ENCODE peak calls at places on chromosomes 11 and 22, in four cellular contexts. One of them, this sample, is unnamed.

GRCh38 chr11:42315846-42316245 is 856.4 kb upstream of the LRRC4C start:
- DNase-seq in ovary: no peak
- DNase-seq in fibroblast of lung: no peak
- DNase-seq in heart left ventricle: no peak
- DNase-seq in this sample: no peak

GRCh38 chr11:103842795-103843194 is 193.6 kb upstream of the DDI1 start:
- DNase-seq in ovary: no peak
- DNase-seq in fibroblast of lung: peak; percentile 66
- DNase-seq in heart left ventricle: no peak
- DNase-seq in this sample: no peak

GRCh38 chr11:17985517-17985916 is 27.3 kb downstream of the SERGEF start:
- DNase-seq in ovary: no peak
- DNase-seq in fibroblast of lung: no peak
- DNase-seq in heart left ventricle: no peak
- DNase-seq in this sample: no peak

GRCh38 chr11:64804346-64805210 is 1.6 kb upstream of the MAP4K2 start:
- DNase-seq in ovary: peak; percentile 53
- DNase-seq in fibroblast of lung: no peak
- DNase-seq in heart left ventricle: peak; percentile 13
- DNase-seq in this sample: no peak

GRCh38 chr22:18088825-18089568 is 11.2 kb downstream of the PEX26 start:
- DNase-seq in ovary: no peak
- DNase-seq in fibroblast of lung: no peak
- DNase-seq in heart left ventricle: no peak
- DNase-seq in this sample: peak; percentile 66

GRCh38 chr11:9657531-9657930 is 6.3 kb upstream of the SWAP70 start:
- DNase-seq in ovary: no peak
- DNase-seq in fibroblast of lung: no peak
- DNase-seq in heart left ventricle: no peak
- DNase-seq in this sample: no peak

GRCh38 chr11:80587906-80588305 is 1147.1 kb upstream of the TENM4 start:
- DNase-seq in ovary: no peak
- DNase-seq in fibroblast of lung: no peak
- DNase-seq in heart left ventricle: no peak
- DNase-seq in this sample: no peak

GRCh38 chr22:20571531-20572007 is 64.2 kb downstream of the MED15 start:
- DNase-seq in ovary: no peak
- DNase-seq in fibroblast of lung: peak; percentile 32
- DNase-seq in heart left ventricle: no peak
- DNase-seq in this sample: peak; percentile 74

GRCh38 chr22:45904236-45904635 is 72.7 kb downstream of the WNT7B start:
- DNase-seq in ovary: no peak
- DNase-seq in fibroblast of lung: no peak
- DNase-seq in heart left ventricle: no peak
- DNase-seq in this sample: no peak
- H3K27me3 ChIP-seq in ovary: no peaks in the 10 kb centered on the region
- H3K27me3 ChIP-seq in fibroblast of lung: peaks cover 14% of the 10 kb centered on the region
- H3K27me3 ChIP-seq in heart left ventricle: peaks cover 9% of the 10 kb centered on the region
- H3K27me3 ChIP-seq in this sample: peaks cover 5% of the 10 kb centered on the region

GRCh38 chr22:32850591-32851517 is 49.3 kb downstream of the TIMP3 start:
- DNase-seq in ovary: peak; percentile 93
- DNase-seq in fibroblast of lung: peak; percentile 63
- DNase-seq in heart left ventricle: peak; percentile 72
- DNase-seq in this sample: peak; percentile 82

GRCh38 chr22:32850157-32850556 is 48.7 kb downstream of the TIMP3 start:
- DNase-seq in ovary: no peak
- DNase-seq in fibroblast of lung: no peak
- DNase-seq in heart left ventricle: no peak
- DNase-seq in this sample: no peak

GRCh38 chr22:32847067-32847491 is 45.6 kb downstream of the TIMP3 start:
- DNase-seq in ovary: peak; percentile 52
- DNase-seq in fibroblast of lung: no peak
- DNase-seq in heart left ventricle: peak; percentile 62
- DNase-seq in this sample: no peak

GRCh38 chr22:32849501-32849900 is 48.0 kb downstream of the TIMP3 start:
- DNase-seq in ovary: no peak
- DNase-seq in fibroblast of lung: no peak
- DNase-seq in heart left ventricle: no peak
- DNase-seq in this sample: no peak

DNA sequence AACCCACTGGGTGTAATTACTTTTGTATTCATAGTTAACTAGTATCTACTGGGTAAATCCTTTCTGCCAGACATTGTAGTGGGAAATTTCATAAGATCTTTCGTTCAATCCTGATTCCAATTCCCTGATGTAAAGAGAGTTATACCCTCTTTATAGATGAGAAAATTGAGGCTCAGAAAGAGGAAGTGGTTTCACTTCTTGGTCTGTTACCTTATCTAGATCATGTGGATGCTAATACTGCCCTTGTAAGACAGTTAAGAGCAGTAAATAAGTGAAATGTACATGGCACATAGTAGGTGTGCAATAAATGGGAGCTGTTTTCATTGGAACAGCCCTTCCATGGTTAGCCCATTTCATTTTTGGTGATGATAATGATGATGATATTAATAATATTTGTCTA is 46.7 kb downstream of the TIMP3 start:
- DNase-seq in ovary: no peak
- DNase-seq in fibroblast of lung: no peak
- DNase-seq in heart left ventricle: no peak
- DNase-seq in this sample: no peak
- H3K36me3 ChIP-seq in ovary: no peaks in the 10 kb centered on the region
- H3K36me3 ChIP-seq in fibroblast of lung: peaks cover 4% of the 10 kb centered on the region
- H3K36me3 ChIP-seq in heart left ventricle: peaks cover 31% of the 10 kb centered on the region
- H3K36me3 ChIP-seq in this sample: no peaks in the 10 kb centered on the region

GRCh38 chr11:128903248-128904041 is 12.3 kb downstream of the KCNJ5 start:
- DNase-seq in ovary: no peak
- DNase-seq in fibroblast of lung: no peak
- DNase-seq in heart left ventricle: peak; percentile 50
- DNase-seq in this sample: peak; percentile 25
- H3K27me3 ChIP-seq in ovary: no peaks in the 10 kb centered on the region
- H3K27me3 ChIP-seq in fibroblast of lung: no peaks in the 10 kb centered on the region
- H3K27me3 ChIP-seq in heart left ventricle: no peaks in the 10 kb centered on the region
- H3K27me3 ChIP-seq in this sample: peaks cover 31% of the 10 kb centered on the region

DNA sequence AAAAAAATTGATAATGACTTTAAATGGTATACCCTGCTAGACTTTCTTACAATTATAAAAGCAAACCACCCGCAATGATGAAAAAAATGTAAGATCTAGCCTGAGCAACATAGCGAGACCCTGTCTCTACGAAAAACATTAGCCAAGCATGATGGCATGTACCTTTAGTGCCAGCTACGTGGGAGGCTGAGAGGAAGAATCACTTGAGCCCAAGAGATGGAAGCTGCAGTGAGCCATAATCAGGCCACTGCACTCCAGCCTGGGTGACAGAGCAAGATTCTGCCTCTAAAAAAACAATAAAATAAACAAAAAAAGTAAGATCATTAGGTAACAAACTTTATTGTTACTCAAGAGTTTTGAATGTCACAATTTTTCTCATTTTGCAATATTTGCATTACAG is 39.2 kb downstream of the KMT5B start:
- DNase-seq in ovary: no peak
- DNase-seq in fibroblast of lung: no peak
- DNase-seq in heart left ventricle: no peak
- DNase-seq in this sample: no peak
- H3K36me3 ChIP-seq in ovary: no peaks in the 10 kb centered on the region
- H3K36me3 ChIP-seq in fibroblast of lung: peaks cover 15% of the 10 kb centered on the region
- H3K36me3 ChIP-seq in heart left ventricle: peaks cover 100% of the 10 kb centered on the region
- H3K36me3 ChIP-seq in this sample: peaks cover 17% of the 10 kb centered on the region

DNA sequence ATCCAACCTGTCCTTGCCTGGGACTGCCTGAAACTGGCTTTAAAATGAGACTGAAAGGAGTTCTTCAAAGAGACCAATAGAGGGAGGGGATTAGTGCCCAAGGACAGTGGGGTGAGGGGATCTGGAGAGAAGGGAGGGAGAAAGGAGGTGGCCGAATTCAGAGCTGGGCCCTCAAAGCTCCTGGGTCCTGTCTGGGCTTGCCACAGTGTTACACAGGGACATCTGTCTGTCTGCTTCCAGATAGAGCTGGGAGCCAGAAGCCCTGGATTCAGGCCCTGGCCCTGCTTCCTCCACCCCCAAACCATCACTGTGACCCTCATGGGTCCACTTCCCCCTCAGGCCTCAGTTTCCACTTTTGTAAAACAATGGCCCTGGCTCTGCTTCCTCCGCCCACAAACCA is 3.6 kb downstream of the KCNJ4 start:
- DNase-seq in ovary: no peak
- DNase-seq in fibroblast of lung: no peak
- DNase-seq in heart left ventricle: no peak
- DNase-seq in this sample: no peak
- H3K27me3 ChIP-seq in ovary: peaks cover 3% of the 10 kb centered on the region
- H3K27me3 ChIP-seq in fibroblast of lung: peaks cover 37% of the 10 kb centered on the region
- H3K27me3 ChIP-seq in heart left ventricle: peaks cover 54% of the 10 kb centered on the region
- H3K27me3 ChIP-seq in this sample: peaks cover 19% of the 10 kb centered on the region

DNA sequence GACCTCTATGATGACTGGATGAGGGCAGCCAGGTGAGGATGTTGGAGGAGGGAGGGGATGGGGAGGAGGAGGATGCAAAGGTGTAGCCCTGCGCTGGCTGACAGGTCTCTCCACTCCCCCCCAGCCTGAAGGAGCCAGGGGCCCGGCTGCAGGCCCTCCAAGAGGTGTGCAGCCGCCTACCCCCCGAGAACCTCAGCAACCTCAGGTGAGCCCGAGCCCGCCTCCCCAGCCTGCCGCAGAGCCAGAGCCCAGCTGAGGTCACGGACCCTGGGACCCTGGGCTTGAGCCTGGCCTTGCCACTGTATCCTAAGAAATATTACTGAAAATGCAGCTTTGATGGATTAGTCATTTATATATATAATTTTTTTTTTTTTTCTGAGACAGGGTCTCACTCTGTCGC is 7.8 kb downstream of the SH3BP1 start:
- DNase-seq in ovary: no peak
- DNase-seq in fibroblast of lung: no peak
- DNase-seq in heart left ventricle: no peak
- DNase-seq in this sample: no peak
- H3K36me3 ChIP-seq in ovary: no peaks in the 10 kb centered on the region
- H3K36me3 ChIP-seq in fibroblast of lung: peaks cover 4% of the 10 kb centered on the region
- H3K36me3 ChIP-seq in heart left ventricle: peaks cover 14% of the 10 kb centered on the region
- H3K36me3 ChIP-seq in this sample: no peaks in the 10 kb centered on the region

GRCh38 chr22:27682438-27682837 is 119.1 kb downstream of the MN1 start:
- DNase-seq in ovary: no peak
- DNase-seq in fibroblast of lung: no peak
- DNase-seq in heart left ventricle: no peak
- DNase-seq in this sample: no peak
- H3K27me3 ChIP-seq in ovary: no peaks in the 10 kb centered on the region
- H3K27me3 ChIP-seq in fibroblast of lung: peaks cover 8% of the 10 kb centered on the region
- H3K27me3 ChIP-seq in heart left ventricle: no peaks in the 10 kb centered on the region
- H3K27me3 ChIP-seq in this sample: no peaks in the 10 kb centered on the region

This sample was measured in psoas muscle.